ENCODE peak calls at places on chromosomes 7 and 10, in five cellular contexts. One of them, this sample, is unnamed.

GRCh38 chr7:79622781-79623180 is 169.3 kb upstream of the MAGI2 start:
- DNase-seq in SJSA1: no peak
- DNase-seq in foreskin fibroblast: no peak
- DNase-seq in brain microvascular endothelial cell: no peak
- DNase-seq in mucosa of descending colon: no peak
- DNase-seq in this sample: no peak

GRCh38 chr7:668958-669357 is 57.5 kb upstream of the DNAAF5 start:
- DNase-seq in SJSA1: no peak
- DNase-seq in foreskin fibroblast: no peak
- DNase-seq in brain microvascular endothelial cell: no peak
- DNase-seq in mucosa of descending colon: no peak
- DNase-seq in this sample: no peak

GRCh38 chr10:112361951-112362770 is 11.8 kb upstream of the ACSL5 start:
- DNase-seq in SJSA1: no peak
- DNase-seq in foreskin fibroblast: peak; percentile 45
- DNase-seq in brain microvascular endothelial cell: no peak
- DNase-seq in mucosa of descending colon: peak; percentile 75
- DNase-seq in this sample: peak; percentile 14

GRCh38 chr7:49638166-49638565 is 135.3 kb upstream of the VWC2 start:
- DNase-seq in SJSA1: no peak
- DNase-seq in foreskin fibroblast: no peak
- DNase-seq in brain microvascular endothelial cell: no peak
- DNase-seq in mucosa of descending colon: no peak
- DNase-seq in this sample: no peak

GRCh38 chr10:59319854-59320253 is 42.5 kb downstream of the FAM13C start:
- DNase-seq in SJSA1: no peak
- DNase-seq in foreskin fibroblast: no peak
- DNase-seq in brain microvascular endothelial cell: no peak
- DNase-seq in mucosa of descending colon: no peak
- DNase-seq in this sample: no peak

GRCh38 chr7:147605326-147605725 is 985.2 kb upstream of the C7orf33 start:
- DNase-seq in SJSA1: no peak
- DNase-seq in foreskin fibroblast: no peak
- DNase-seq in brain microvascular endothelial cell: no peak
- DNase-seq in mucosa of descending colon: no peak
- DNase-seq in this sample: no peak

GRCh38 chr7:96495751-96496216 is 173.9 kb upstream of the SLC25A13 start:
- DNase-seq in SJSA1: no peak
- DNase-seq in foreskin fibroblast: no peak
- DNase-seq in brain microvascular endothelial cell: no peak
- DNase-seq in mucosa of descending colon: no peak
- DNase-seq in this sample: no peak

GRCh38 chr10:37865957-37866671 is 8.7 kb upstream of the ZNF248 start:
- DNase-seq in SJSA1: no peak
- DNase-seq in foreskin fibroblast: no peak
- DNase-seq in brain microvascular endothelial cell: no peak
- DNase-seq in mucosa of descending colon: peak; percentile 17
- DNase-seq in this sample: no peak

GRCh38 chr10:24784061-24784460 is 60.4 kb upstream of the ARHGAP21 start:
- DNase-seq in SJSA1: no peak
- DNase-seq in foreskin fibroblast: no peak
- DNase-seq in brain microvascular endothelial cell: no peak
- DNase-seq in mucosa of descending colon: no peak
- DNase-seq in this sample: no peak

GRCh38 chr7:45001138-45001694 is 1.2 kb downstream of the CCM2 start:
- DNase-seq in SJSA1: no peak
- DNase-seq in foreskin fibroblast: no peak
- DNase-seq in brain microvascular endothelial cell: no peak
- DNase-seq in mucosa of descending colon: peak; percentile 47
- DNase-seq in this sample: no peak

GRCh38 chr7:2814682-2815522 is 29.2 kb downstream of the GNA12 start:
- DNase-seq in SJSA1: peak; percentile 98
- DNase-seq in foreskin fibroblast: no peak
- DNase-seq in brain microvascular endothelial cell: peak; percentile 84
- DNase-seq in mucosa of descending colon: no peak
- DNase-seq in this sample: no peak

GRCh38 chr7:133481676-133482075 is 228.8 kb downstream of the EXOC4 start:
- DNase-seq in SJSA1: peak; percentile 12
- DNase-seq in foreskin fibroblast: peak; percentile 30
- DNase-seq in brain microvascular endothelial cell: peak; percentile 82
- DNase-seq in mucosa of descending colon: no peak
- DNase-seq in this sample: peak; percentile 49

DNA sequence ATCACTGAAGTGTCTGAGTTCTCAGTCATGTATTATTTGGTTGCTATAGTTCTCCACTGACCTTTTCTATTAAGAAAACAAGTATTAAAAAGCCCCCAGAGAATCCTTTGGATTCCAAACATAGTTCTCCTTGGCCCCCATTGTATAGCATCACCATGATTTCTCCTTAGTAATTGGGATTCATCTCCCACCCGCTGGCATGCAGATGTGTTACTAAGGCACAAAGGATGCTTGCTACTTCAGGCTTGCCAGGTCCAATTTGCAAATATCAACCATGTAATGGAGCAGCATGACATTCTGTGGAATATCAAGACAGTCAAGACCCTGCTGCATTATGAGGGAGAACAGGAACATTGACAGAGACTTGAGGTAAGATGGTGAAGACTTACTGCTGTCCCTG is 94.2 kb downstream of the IQUB start:
- DNase-seq in SJSA1: no peak
- DNase-seq in foreskin fibroblast: no peak
- DNase-seq in brain microvascular endothelial cell: no peak
- DNase-seq in mucosa of descending colon: no peak
- DNase-seq in this sample: no peak
- H3K4me3 ChIP-seq in SJSA1: no peak overlapping the region
- H3K4me3 ChIP-seq in foreskin fibroblast: no peak overlapping the region
- H3K4me3 ChIP-seq in brain microvascular endothelial cell: no peak overlapping the region
- H3K4me3 ChIP-seq in mucosa of descending colon: no peak overlapping the region
- H3K4me3 ChIP-seq in this sample: no peak overlapping the region

GRCh38 chr7:136105191-136105590 is 128.0 kb upstream of the MTPN start:
- DNase-seq in SJSA1: no peak
- DNase-seq in foreskin fibroblast: no peak
- DNase-seq in brain microvascular endothelial cell: no peak
- DNase-seq in mucosa of descending colon: no peak
- DNase-seq in this sample: no peak
- H3K4me3 ChIP-seq in SJSA1: no peak overlapping the region
- H3K4me3 ChIP-seq in foreskin fibroblast: no peak overlapping the region
- H3K4me3 ChIP-seq in brain microvascular endothelial cell: no peak overlapping the region
- H3K4me3 ChIP-seq in mucosa of descending colon: no peak overlapping the region
- H3K4me3 ChIP-seq in this sample: no peak overlapping the region

DNA sequence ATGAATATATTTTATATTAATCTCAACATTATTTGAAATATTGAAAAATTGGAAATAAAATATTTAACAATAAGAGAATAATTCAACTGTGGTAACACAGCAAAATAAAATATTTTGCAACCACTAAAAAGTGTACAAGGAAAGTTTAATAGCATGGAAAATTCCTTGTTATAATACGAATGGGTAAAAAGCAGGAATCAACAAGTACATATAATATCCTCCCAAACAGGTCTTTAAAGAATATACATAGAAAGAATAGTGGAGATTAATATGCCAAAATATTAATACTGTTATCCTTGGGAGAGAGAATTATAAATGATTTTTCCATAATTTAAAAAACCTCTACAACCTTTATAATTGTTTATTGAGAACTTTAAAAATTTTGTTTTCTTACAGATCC is 1.0 kb downstream of the DNAJC12 start:
- DNase-seq in SJSA1: no peak
- DNase-seq in foreskin fibroblast: no peak
- DNase-seq in brain microvascular endothelial cell: no peak
- DNase-seq in mucosa of descending colon: no peak
- DNase-seq in this sample: no peak
- H3K4me3 ChIP-seq in SJSA1: no peak overlapping the region
- H3K4me3 ChIP-seq in foreskin fibroblast: no peak overlapping the region
- H3K4me3 ChIP-seq in brain microvascular endothelial cell: peak overlapping the region; percentile 1
- H3K4me3 ChIP-seq in mucosa of descending colon: no peak overlapping the region
- H3K4me3 ChIP-seq in this sample: no peak overlapping the region

DNA sequence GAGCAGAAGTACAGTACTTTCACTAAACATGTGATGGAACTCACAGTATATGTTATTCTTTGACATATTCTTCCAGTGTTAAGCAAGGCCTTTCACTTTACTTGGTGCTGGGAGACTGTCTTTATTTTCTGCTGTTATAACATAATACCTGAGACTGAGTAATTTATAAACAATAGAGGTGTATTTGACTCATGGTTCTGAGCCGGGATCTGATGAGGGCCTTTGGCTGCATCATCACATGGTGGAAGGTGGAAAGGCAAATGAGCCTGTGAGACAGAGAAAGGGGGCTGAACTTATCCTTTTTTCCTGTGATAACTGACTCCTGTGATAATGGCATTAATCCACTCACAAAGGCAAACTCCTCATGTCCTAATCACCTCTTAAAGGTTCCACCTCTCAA is 1.4 kb downstream of the SUPV3L1 start:
- DNase-seq in SJSA1: no peak
- DNase-seq in foreskin fibroblast: no peak
- DNase-seq in brain microvascular endothelial cell: no peak
- DNase-seq in mucosa of descending colon: no peak
- DNase-seq in this sample: no peak
- H3K4me3 ChIP-seq in SJSA1: peak overlapping the region; percentile 90
- H3K4me3 ChIP-seq in foreskin fibroblast: peak overlapping the region; percentile 99
- H3K4me3 ChIP-seq in brain microvascular endothelial cell: peak overlapping the region; percentile 96
- H3K4me3 ChIP-seq in mucosa of descending colon: no peak overlapping the region
- H3K4me3 ChIP-seq in this sample: peak overlapping the region; percentile 100